ENCODE peak calls at places on chromosome 2, in six cellular contexts. M is HepG2, C is K562, S is GM12891, Q is GM12878, R is H1. V is an unnamed sample.

GRCh38 chr2:206154197-206154596 is 5.0 kb downstream of the NDUFS1 start:
- DNase-seq in S (no peak), R (no peak), C (peak), M (peak), Q (peak), V (no peak)

GRCh38 chr2:223537669-223538601 is 64.2 kb downstream of the SCG2 start:
- DNase-seq in Q (no peak), M (peak), R (no peak), C (no peak), S (no peak), V (no peak)

GRCh38 chr2:84033347-84033974 is 425.6 kb downstream of the SUCLG1 start:
- DNase-seq in M (no peak), R (no peak), S (no peak), C (no peak), Q (no peak), V (no peak)

GRCh38 chr2:148561389-148561788 is 83.2 kb upstream of the EPC2 start:
- DNase-seq in C (no peak), S (no peak), Q (no peak), M (no peak), R (no peak), V (no peak)

GRCh38 chr2:46831037-46831868 is 84.4 kb downstream of the MCFD2 start:
- DNase-seq in C (no peak), S (no peak), Q (no peak), R (no peak), M (no peak), V (no peak)

GRCh38 chr2:207257291-207258190 is 91.8 kb upstream of the KLF7 start:
- DNase-seq in M (no peak), Q (no peak), C (no peak), R (no peak), S (no peak), V (no peak)

GRCh38 chr2:100921685-100922161 is 80.4 kb upstream of the RPL31 start:
- DNase-seq in S (no peak), R (no peak), Q (no peak), C (peak), M (no peak), V (no peak)

GRCh38 chr2:220219371-220219770 is 591.9 kb downstream of the SLC4A3 start:
- DNase-seq in R (no peak), M (no peak), C (no peak), S (no peak), Q (no peak), V (no peak)

GRCh38 chr2:203685081-203685621 is 21.3 kb upstream of the CD28 start:
- DNase-seq in M (no peak), Q (no peak), C (no peak), R (no peak), S (no peak), V (no peak)

GRCh38 chr2:88671786-88672427 is 19.6 kb upstream of the RPIA start:
- DNase-seq in C (peak), R (peak), S (no peak), M (peak), Q (no peak), V (no peak)

GRCh38 chr2:69366-70344 is 23.4 kb upstream of the FAM110C start:
- DNase-seq in R (no peak), C (peak), S (no peak), Q (no peak), M (peak), V (no peak)

GRCh38 chr2:173354601-173355131 is at the start of gene CDCA7:
- DNase-seq in Q (no peak), M (peak), R (peak), S (peak), C (peak), V (peak)
- TF ChIP-seq POLR2A in Q (peak), M (peak), R (peak), S (peak), C (peak), V (peak)

DNA sequence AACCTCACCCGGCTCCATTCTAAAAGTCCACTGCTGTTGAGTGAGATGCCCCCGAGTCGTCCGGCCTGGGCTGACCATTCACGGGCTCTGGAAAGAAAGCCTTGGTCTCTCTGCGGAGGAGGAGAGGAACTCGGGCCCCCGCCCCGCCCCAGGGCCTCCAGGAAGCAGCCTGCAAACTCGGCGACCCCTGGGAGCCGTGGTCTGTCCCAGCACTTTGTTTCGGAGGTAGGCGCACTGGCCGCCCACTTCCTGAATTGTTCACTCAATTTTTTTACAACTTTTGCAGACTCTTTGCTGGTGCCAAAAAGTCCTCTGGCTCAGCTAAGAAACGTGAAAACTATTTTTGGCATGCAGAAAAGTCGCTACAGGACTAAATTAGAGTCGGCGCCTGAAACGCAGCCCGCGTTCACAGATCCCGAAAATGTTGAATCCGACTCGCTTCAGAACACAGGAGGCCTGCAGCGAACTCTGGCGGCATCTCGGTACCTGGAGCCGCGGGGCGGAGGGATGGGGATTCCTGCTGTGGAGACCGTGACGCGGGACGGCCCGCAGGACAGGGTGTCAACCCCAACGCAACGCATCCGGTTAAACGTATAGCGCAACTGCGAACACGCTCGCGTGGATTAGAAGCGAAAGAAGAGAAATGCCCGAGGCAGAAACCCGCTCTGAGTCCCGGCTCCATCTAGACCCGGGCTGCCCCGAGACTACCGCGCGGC is 1.5 kb downstream of the PXDN start:
- DNase-seq in M (no peak), S (peak), R (peak), C (no peak), Q (no peak), V (no peak)
- TF ChIP-seq TAF1 in M (no peak), S (no peak), R (peak), C (no peak), Q (no peak), V (no peak)

GRCh38 chr2:240232961-240233890 is 92.8 kb upstream of the OTOS start:
- DNase-seq in R (peak), C (peak), S (peak), M (peak), Q (no peak), V (peak)
- TF ChIP-seq POLR2A in R (no peak), C (no peak), S (no peak), M (no peak), Q (no peak), V (no peak)

DNA sequence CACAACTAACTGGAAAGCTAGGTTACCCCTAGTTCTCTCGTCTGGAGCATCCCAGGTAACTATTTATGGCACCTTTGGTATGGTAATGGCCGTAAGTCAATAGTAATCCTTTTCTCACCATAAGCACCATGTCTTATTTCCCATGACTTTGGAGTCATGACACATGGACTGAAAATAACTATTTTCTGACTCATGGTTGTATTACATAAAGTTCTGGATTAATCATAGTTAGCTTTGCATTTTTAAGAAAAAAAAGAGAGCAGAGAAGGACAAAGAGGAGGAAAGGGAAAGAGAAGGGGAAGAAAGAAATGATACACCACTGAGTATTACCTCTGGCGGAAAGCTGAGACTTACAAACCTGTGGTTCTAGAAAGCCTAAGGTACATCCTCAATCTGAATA is 99.3 kb downstream of the BIN1 start:
- DNase-seq in R (no peak), S (no peak), M (no peak), Q (no peak), C (no peak), V (no peak)
- TF ChIP-seq TAF1 in R (no peak), S (no peak), M (no peak), Q (no peak), C (no peak), V (no peak)

GRCh38 chr2:226030369-226031077 is 631.0 kb downstream of the NYAP2 start:
- DNase-seq in Q (no peak), M (peak), R (no peak), S (no peak), C (no peak), V (no peak)

GRCh38 chr2:226031078-226031937 is 631.8 kb downstream of the NYAP2 start:
- DNase-seq in C (no peak), S (no peak), R (peak), Q (no peak), M (peak), V (no peak)

DNA sequence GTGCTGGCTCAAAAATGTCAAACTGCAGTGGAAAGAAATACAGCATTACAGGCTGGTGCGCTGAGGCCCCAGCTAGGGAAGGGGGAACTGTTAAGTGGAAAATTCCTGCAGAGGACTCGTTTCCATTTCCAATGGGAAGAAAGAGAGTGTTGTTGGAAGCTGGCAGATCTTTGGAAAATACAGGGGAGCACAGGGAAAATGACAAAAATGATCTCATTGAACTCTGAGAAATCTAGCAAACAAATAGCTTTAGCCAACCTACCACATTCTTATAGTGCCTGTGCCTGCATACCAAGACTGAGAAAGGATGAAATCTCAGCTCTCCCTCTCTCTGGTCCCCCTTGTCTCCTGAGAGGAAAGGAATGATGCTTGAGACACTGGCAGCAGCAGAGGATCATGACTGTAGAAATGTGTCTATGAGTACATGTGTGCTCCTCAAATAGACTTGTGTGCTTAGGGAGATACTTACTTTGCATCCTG is 632.5 kb downstream of the NYAP2 start:
- DNase-seq in S (no peak), Q (no peak), M (peak), C (no peak), R (no peak), V (no peak)
- TF ChIP-seq POLR2A in S (no peak), Q (no peak), M (no peak), C (no peak), R (no peak), V (no peak)

GRCh38 chr2:231604101-231604684 is 11.5 kb downstream of the TEX44 start:
- DNase-seq in M (peak), S (peak), C (peak), Q (no peak), R (peak), V (no peak)
- TF ChIP-seq TAF1 in M (no peak), S (no peak), C (no peak), Q (no peak), R (no peak), V (no peak)

GRCh38 chr2:68251187-68251854 is 1.0 kb downstream of the PPP3R1 start:
- DNase-seq in R (peak), S (peak), C (peak), M (peak), Q (peak), V (peak)
- TF ChIP-seq POLR2A in R (no peak), S (no peak), C (peak), M (no peak), Q (no peak), V (peak)